ENCODE peak calls at places on chromosomes 5 and 9, in six cellular contexts. F is stomach, P is sigmoid colon, M is body of pancreas, X is A549, I is prostate gland. J is an unnamed sample.
A peak's percentile ranks its signal among the peaks of the same experiment; 100 is the strongest.

GRCh38 chr5:150114773-150115408 is 28.5 kb upstream of the CSF1R start:
- DNase-seq in I (no peak), P (no peak), X (no peak), F (peak; percentile 11), M (no peak), J (no peak)

GRCh38 chr5:22514231-22514630 is 338.9 kb downstream of the CDH12 start:
- DNase-seq in X (no peak), P (no peak), M (no peak), F (no peak), I (no peak), J (peak; percentile 6)

GRCh38 chr9:27865031-27865438 is 291.8 kb upstream of the C9orf72 start:
- DNase-seq in P (no peak), F (no peak), M (no peak), I (no peak), X (no peak), J (peak; percentile 19)

GRCh38 chr9:92894711-92895362 is 17.0 kb upstream of the ZNF484 start:
- DNase-seq in I (no peak), M (no peak), F (no peak), X (no peak), P (no peak), J (no peak)

GRCh38 chr5:61941637-61942036 is 364.4 kb upstream of the KIF2A start:
- DNase-seq in I (no peak), M (no peak), X (no peak), P (no peak), F (no peak), J (no peak)

GRCh38 chr5:143494162-143494561 is 90.7 kb upstream of the NR3C1 start:
- DNase-seq in F (no peak), I (no peak), X (no peak), P (no peak), M (no peak), J (peak; percentile 15)

GRCh38 chr9:87406545-87407166 is 91.0 kb upstream of the DAPK1 start:
- DNase-seq in M (no peak), F (no peak), X (no peak), I (peak; percentile 8), P (no peak), J (no peak)

GRCh38 chr5:166595274-166595951 is 1696.0 kb upstream of the WWC1 start:
- DNase-seq in F (no peak), M (no peak), I (no peak), P (no peak), X (no peak), J (no peak)

GRCh38 chr5:156295434-156295833 is 31.5 kb upstream of the SGCD start:
- DNase-seq in P (no peak), X (no peak), M (no peak), F (no peak), I (no peak), J (no peak)

GRCh38 chr9:68492801-68493200 is 47.9 kb downstream of the TMEM252 start:
- DNase-seq in F (peak; percentile 31), P (no peak), M (peak; percentile 55), I (peak; percentile 18), X (no peak), J (no peak)

GRCh38 chr5:124705577-124705976 is 40.9 kb downstream of the ZNF608 start:
- DNase-seq in X (no peak), F (no peak), M (no peak), P (no peak), I (no peak), J (no peak)

GRCh38 chr5:139076117-139076516 is 122.1 kb downstream of the SIL1 start:
- DNase-seq in P (no peak), F (no peak), M (no peak), X (no peak), I (no peak), J (no peak)

GRCh38 chr9:116383956-116384355 is 230.4 kb downstream of the PAPPA start:
- DNase-seq in M (no peak), F (no peak), X (no peak), I (no peak), P (no peak), J (no peak)

GRCh38 chr5:79474416-79475173 is 39.3 kb downstream of the HOMER1 start:
- DNase-seq in F (no peak), X (no peak), P (no peak), M (no peak), I (no peak), J (no peak)

GRCh38 chr5:74371621-74372020 is 268.9 kb downstream of the ENC1 start:
- DNase-seq in P (no peak), I (no peak), X (no peak), M (no peak), F (no peak), J (no peak)

GRCh38 chr5:76818844-76819831 is at the start of gene F2RL1:
- DNase-seq in F (peak; percentile 94), P (no peak), M (peak; percentile 97), I (peak; percentile 85), X (peak; percentile 88), J (peak; percentile 84)

GRCh38 chr5:11801061-11801460 is 103.2 kb downstream of the CTNND2 start:
- DNase-seq in X (no peak), M (no peak), I (no peak), P (no peak), F (no peak), J (no peak)

GRCh38 chr5:137300411-137301240 is 198.5 kb downstream of the SPOCK1 start:
- DNase-seq in X (no peak), I (no peak), P (no peak), M (no peak), F (no peak), J (no peak)

GRCh38 chr5:35815089-35815936 is 41.4 kb upstream of the IL7R start:
- DNase-seq in X (no peak), M (no peak), P (no peak), F (no peak), I (no peak), J (no peak)

GRCh38 chr5:150486402-150487198 is 21.3 kb upstream of the NDST1 start:
- DNase-seq in P (no peak), I (peak; percentile 73), X (peak; percentile 70), M (peak; percentile 87), F (peak; percentile 79), J (no peak)

GRCh38 chr9:3215658-3216057 is 310.1 kb downstream of the RFX3 start:
- DNase-seq in P (no peak), F (no peak), M (no peak), I (no peak), X (no peak), J (no peak)

GRCh38 chr9:89534464-89534863 is 36.6 kb upstream of the SEMA4D start:
- DNase-seq in I (no peak), F (no peak), P (no peak), M (no peak), X (no peak), J (no peak)

GRCh38 chr5:1440098-1440493 is 5.1 kb downstream of the SLC6A3 start:
- DNase-seq in X (no peak), F (no peak), P (no peak), I (no peak), M (no peak), J (no peak)

GRCh38 chr9:96209407-96210031 is 92.5 kb downstream of the HSD17B3 start:
- DNase-seq in P (peak; percentile 78), F (no peak), M (no peak), X (no peak), I (no peak), J (no peak)

GRCh38 chr9:20594521-20594920 is 27.8 kb downstream of the MLLT3 start:
- DNase-seq in P (no peak), F (no peak), I (no peak), M (no peak), X (no peak), J (no peak)

GRCh38 chr5:14879985-14880589 is 8.5 kb upstream of the ANKH start:
- DNase-seq in P (no peak), I (no peak), F (no peak), X (no peak), M (no peak), J (no peak)

GRCh38 chr9:118891213-118891612 is 478.0 kb downstream of the BRINP1 start:
- DNase-seq in P (no peak), M (no peak), I (no peak), X (no peak), F (no peak), J (no peak)

GRCh38 chr9:90890146-90890545 is 88.5 kb downstream of the SYK start:
- DNase-seq in P (no peak), I (no peak), M (no peak), F (no peak), X (peak; percentile 28), J (no peak)

GRCh38 chr9:4192450-4192849 is 107.4 kb downstream of the GLIS3 start:
- DNase-seq in M (no peak), I (no peak), X (no peak), F (no peak), P (no peak), J (no peak)

GRCh38 chr5:176886336-176887251 is 12.6 kb downstream of the HK3 start:
- DNase-seq in M (no peak), P (peak; percentile 53), I (no peak), F (no peak), X (no peak), J (no peak)

GRCh38 chr5:140360101-140360500 is at the start of gene SLC4A9:
- DNase-seq in F (no peak), P (no peak), M (no peak), I (no peak), X (no peak), J (no peak)

GRCh38 chr5:138064526-138064925 is 19.3 kb upstream of the WNT8A start:
- DNase-seq in P (no peak), F (no peak), M (no peak), X (no peak), I (no peak), J (no peak)

DNA sequence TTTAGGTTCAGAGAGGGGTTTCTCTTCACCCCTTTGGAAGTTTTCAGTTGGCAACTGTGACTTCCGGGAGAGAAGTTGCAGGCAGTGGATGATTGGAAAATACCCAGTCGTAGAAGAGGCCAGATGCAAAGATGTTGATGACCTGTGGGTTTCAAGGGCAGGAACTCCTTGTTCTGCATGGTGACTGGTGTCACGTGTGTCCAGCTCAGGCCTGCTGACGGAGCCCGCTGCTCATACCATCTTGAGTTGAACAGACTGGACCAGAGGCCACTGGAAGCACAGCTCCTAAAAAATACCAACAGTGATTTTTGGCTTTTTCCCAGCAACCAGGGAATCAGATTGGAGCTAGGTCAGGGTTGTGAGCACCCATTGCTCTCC is 243.9 kb upstream of the KLF4 start:
- DNase-seq in F (peak; percentile 56), I (no peak), X (no peak), P (peak; percentile 90), M (peak; percentile 23), J (no peak)
- TF ChIP-seq POLR2A in F (no peak), I (no peak), X (no peak), P (no peak), M (no peak), J (no peak)

GRCh38 chr9:124257070-124257864 is 482 bp upstream of the NEK6 start:
- DNase-seq in F (no peak), X (no peak), I (no peak), P (peak; percentile 62), M (no peak), J (no peak)
- TF ChIP-seq POLR2A in F (no peak), X (no peak), I (no peak), P (no peak), M (no peak), J (no peak)

GRCh38 chr9:83964973-83965349 is 15.1 kb downstream of the HNRNPK start:
- DNase-seq in X (no peak), M (no peak), I (no peak), P (no peak), F (no peak), J (no peak)
- TF ChIP-seq POLR2A in X (no peak), M (no peak), I (no peak), P (no peak), F (no peak), J (no peak)

GRCh38 chr9:122159026-122159924 is at the start of the genes MORN5 and NDUFA8:
- DNase-seq in M (peak; percentile 99), P (peak; percentile 98), I (peak; percentile 91), F (peak; percentile 97), X (peak; percentile 98), J (peak; percentile 100)
- TF ChIP-seq POLR2A in M (peak; percentile 82), P (peak; percentile 88), I (peak; percentile 78), F (no peak), X (peak; percentile 94), J (peak; percentile 98)

GRCh38 chr5:173739741-173740140 is 123.3 kb upstream of the BOD1 start:
- DNase-seq in X (no peak), I (no peak), M (no peak), F (no peak), P (no peak), J (no peak)
- TF ChIP-seq POLR2A in X (no peak), I (no peak), M (no peak), F (no peak), P (no peak), J (no peak)